ENCODE peak calls at places on chromosomes 3 and 15, in five cellular contexts. One of them, this sample, is unnamed.

GRCh38 chr3:23884481-23884880 is 32.3 kb downstream of the NKIRAS1 start:
- DNase-seq in transverse colon: no peak
- DNase-seq in GM12892: no peak
- DNase-seq in HCT116: no peak
- DNase-seq in tibial nerve: no peak
- DNase-seq in this sample: no peak

GRCh38 chr3:4751057-4752051 is 227.9 kb upstream of the BHLHE40 start:
- DNase-seq in transverse colon: no peak
- DNase-seq in tibial nerve: no peak
- DNase-seq in GM12892: no peak
- DNase-seq in HCT116: no peak
- DNase-seq in this sample: peak

GRCh38 chr3:174035317-174035886 is 637.9 kb downstream of the NLGN1 start:
- DNase-seq in HCT116: no peak
- DNase-seq in GM12892: no peak
- DNase-seq in tibial nerve: no peak
- DNase-seq in transverse colon: no peak
- DNase-seq in this sample: no peak

GRCh38 chr3:140552898-140553297 is 125.0 kb upstream of the TRIM42 start:
- DNase-seq in tibial nerve: no peak
- DNase-seq in GM12892: no peak
- DNase-seq in transverse colon: no peak
- DNase-seq in HCT116: no peak
- DNase-seq in this sample: peak

GRCh38 chr15:51829360-51830278 is at the start of gene TMOD3:
- DNase-seq in GM12892: peak
- DNase-seq in tibial nerve: peak
- DNase-seq in transverse colon: peak
- DNase-seq in HCT116: peak
- DNase-seq in this sample: peak

GRCh38 chr3:154120903-154121235 is 321 bp upstream of the ARHGEF26 start:
- DNase-seq in HCT116: no peak
- DNase-seq in tibial nerve: no peak
- DNase-seq in GM12892: no peak
- DNase-seq in transverse colon: no peak
- DNase-seq in this sample: no peak

GRCh38 chr3:150235799-150236198 is 172.3 kb upstream of the TSC22D2 start:
- DNase-seq in HCT116: no peak
- DNase-seq in GM12892: no peak
- DNase-seq in transverse colon: no peak
- DNase-seq in tibial nerve: no peak
- DNase-seq in this sample: no peak

GRCh38 chr3:153163349-153164008 is 1.5 kb downstream of the RAP2B start:
- DNase-seq in transverse colon: no peak
- DNase-seq in GM12892: no peak
- DNase-seq in tibial nerve: peak
- DNase-seq in HCT116: no peak
- DNase-seq in this sample: no peak

GRCh38 chr15:92902723-92903587 is 2.8 kb downstream of the CHD2 start:
- DNase-seq in transverse colon: no peak
- DNase-seq in tibial nerve: no peak
- DNase-seq in HCT116: no peak
- DNase-seq in GM12892: no peak
- DNase-seq in this sample: no peak

GRCh38 chr3:65334045-65334665 is 646.4 kb upstream of the ADAMTS9 start:
- DNase-seq in GM12892: no peak
- DNase-seq in transverse colon: no peak
- DNase-seq in HCT116: no peak
- DNase-seq in tibial nerve: peak
- DNase-seq in this sample: no peak

GRCh38 chr3:65587650-65588439 is 450.9 kb downstream of the MAGI1 start:
- DNase-seq in tibial nerve: no peak
- DNase-seq in HCT116: no peak
- DNase-seq in GM12892: no peak
- DNase-seq in transverse colon: no peak
- DNase-seq in this sample: no peak

GRCh38 chr3:143056372-143056771 is 55.0 kb downstream of the U2SURP start:
- DNase-seq in GM12892: no peak
- DNase-seq in tibial nerve: no peak
- DNase-seq in transverse colon: no peak
- DNase-seq in HCT116: no peak
- DNase-seq in this sample: no peak

GRCh38 chr3:23161896-23162570 is 41.1 kb upstream of the UBE2E2 start:
- DNase-seq in GM12892: no peak
- DNase-seq in tibial nerve: no peak
- DNase-seq in transverse colon: no peak
- DNase-seq in HCT116: no peak
- DNase-seq in this sample: no peak

GRCh38 chr3:123610331-123610730 is 25.5 kb upstream of the HACD2 start:
- DNase-seq in GM12892: no peak
- DNase-seq in HCT116: no peak
- DNase-seq in transverse colon: no peak
- DNase-seq in tibial nerve: no peak
- DNase-seq in this sample: no peak

GRCh38 chr3:162295323-162295983 is 798.8 kb downstream of the OTOL1 start:
- DNase-seq in HCT116: peak
- DNase-seq in tibial nerve: no peak
- DNase-seq in transverse colon: no peak
- DNase-seq in GM12892: no peak
- DNase-seq in this sample: peak

GRCh38 chr3:160564949-160565441 is 376 bp downstream of the KPNA4 start:
- DNase-seq in tibial nerve: no peak
- DNase-seq in transverse colon: peak
- DNase-seq in GM12892: peak
- DNase-seq in HCT116: peak
- DNase-seq in this sample: peak

GRCh38 chr3:120203016-120203415 is 82.0 kb downstream of the GPR156 start:
- DNase-seq in tibial nerve: peak
- DNase-seq in GM12892: no peak
- DNase-seq in transverse colon: no peak
- DNase-seq in HCT116: no peak
- DNase-seq in this sample: peak

GRCh38 chr3:146072824-146073223 is 88.2 kb downstream of the PLOD2 start:
- DNase-seq in GM12892: no peak
- DNase-seq in HCT116: no peak
- DNase-seq in tibial nerve: no peak
- DNase-seq in transverse colon: no peak
- DNase-seq in this sample: no peak

GRCh38 chr3:65110661-65111060 is 422.9 kb upstream of the ADAMTS9 start:
- DNase-seq in tibial nerve: no peak
- DNase-seq in HCT116: no peak
- DNase-seq in transverse colon: no peak
- DNase-seq in GM12892: no peak
- DNase-seq in this sample: no peak

GRCh38 chr15:57743424-57743823 is 36.9 kb downstream of the POLR2M start:
- DNase-seq in HCT116: no peak
- DNase-seq in transverse colon: no peak
- DNase-seq in tibial nerve: no peak
- DNase-seq in GM12892: no peak
- DNase-seq in this sample: no peak

GRCh38 chr3:144142151-144142855 is 170.7 kb downstream of the DIPK2A start:
- DNase-seq in GM12892: no peak
- DNase-seq in transverse colon: no peak
- DNase-seq in HCT116: no peak
- DNase-seq in tibial nerve: no peak
- DNase-seq in this sample: no peak

GRCh38 chr15:79065744-79066376 is 24.7 kb downstream of the RASGRF1 start:
- DNase-seq in GM12892: no peak
- DNase-seq in transverse colon: no peak
- DNase-seq in HCT116: no peak
- DNase-seq in tibial nerve: no peak
- DNase-seq in this sample: no peak

GRCh38 chr15:90002428-90002844 is 1.3 kb downstream of the ZNF710 start:
- DNase-seq in transverse colon: peak
- DNase-seq in GM12892: peak
- DNase-seq in tibial nerve: no peak
- DNase-seq in HCT116: no peak
- DNase-seq in this sample: no peak

GRCh38 chr3:151581046-151581445 is 120.2 kb upstream of the IGSF10 start:
- DNase-seq in HCT116: no peak
- DNase-seq in tibial nerve: no peak
- DNase-seq in GM12892: no peak
- DNase-seq in transverse colon: no peak
- DNase-seq in this sample: no peak

GRCh38 chr3:193982258-193982659 is 153.7 kb upstream of the HES1 start:
- DNase-seq in tibial nerve: peak
- DNase-seq in transverse colon: peak
- DNase-seq in HCT116: no peak
- DNase-seq in GM12892: no peak
- DNase-seq in this sample: no peak

GRCh38 chr3:106908181-106908938 is 468.9 kb upstream of the CCDC54 start:
- DNase-seq in GM12892: no peak
- DNase-seq in HCT116: no peak
- DNase-seq in transverse colon: no peak
- DNase-seq in tibial nerve: no peak
- DNase-seq in this sample: no peak

GRCh38 chr3:123739754-123740153 is 144.4 kb downstream of the MYLK start:
- DNase-seq in GM12892: no peak
- DNase-seq in transverse colon: peak
- DNase-seq in tibial nerve: no peak
- DNase-seq in HCT116: no peak
- DNase-seq in this sample: no peak

GRCh38 chr15:34367128-34368081 is at the start of gene LPCAT4:
- DNase-seq in GM12892: peak
- DNase-seq in HCT116: peak
- DNase-seq in tibial nerve: peak
- DNase-seq in transverse colon: peak
- DNase-seq in this sample: peak
- TF ChIP-seq POLR2A in GM12892: peak
- TF ChIP-seq POLR2A in HCT116: peak
- TF ChIP-seq POLR2A in tibial nerve: peak
- TF ChIP-seq POLR2A in transverse colon: peak
- TF ChIP-seq POLR2A in this sample: peak

DNA sequence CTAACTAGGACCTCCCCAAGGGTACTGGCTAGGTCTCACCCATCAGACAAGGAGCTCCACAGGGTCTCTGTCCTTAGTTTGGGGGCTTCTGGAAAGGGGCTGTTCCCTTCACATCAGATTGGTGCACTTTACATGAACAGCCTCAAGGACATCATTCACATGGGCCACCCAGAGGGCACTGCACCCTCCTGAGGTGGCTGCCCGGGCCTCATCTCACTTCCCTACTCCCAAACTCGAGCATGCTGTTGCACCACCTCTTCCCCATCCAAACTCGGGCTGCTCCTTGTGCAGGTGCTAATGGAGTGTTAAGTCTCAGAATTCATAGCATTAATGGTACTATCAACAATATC is 48.1 kb downstream of the RAB11A start:
- DNase-seq in tibial nerve: no peak
- DNase-seq in GM12892: no peak
- DNase-seq in transverse colon: no peak
- DNase-seq in HCT116: no peak
- DNase-seq in this sample: no peak
- TF ChIP-seq POLR2A in tibial nerve: no peak
- TF ChIP-seq POLR2A in GM12892: no peak
- TF ChIP-seq POLR2A in transverse colon: no peak
- TF ChIP-seq POLR2A in HCT116: no peak
- TF ChIP-seq POLR2A in this sample: no peak

GRCh38 chr3:44712455-44713075 is at the start of gene ZNF502:
- DNase-seq in transverse colon: peak
- DNase-seq in GM12892: peak
- DNase-seq in tibial nerve: peak
- DNase-seq in HCT116: peak
- DNase-seq in this sample: peak
- TF ChIP-seq POLR2A in transverse colon: no peak
- TF ChIP-seq POLR2A in GM12892: no peak
- TF ChIP-seq POLR2A in tibial nerve: no peak
- TF ChIP-seq POLR2A in HCT116: no peak
- TF ChIP-seq POLR2A in this sample: no peak

GRCh38 chr15:101250331-101250730 is 1.5 kb downstream of the CHSY1 start:
- DNase-seq in HCT116: no peak
- DNase-seq in transverse colon: no peak
- DNase-seq in tibial nerve: no peak
- DNase-seq in GM12892: no peak
- DNase-seq in this sample: peak
- TF ChIP-seq POLR2A in HCT116: no peak
- TF ChIP-seq POLR2A in transverse colon: no peak
- TF ChIP-seq POLR2A in tibial nerve: no peak
- TF ChIP-seq POLR2A in GM12892: no peak
- TF ChIP-seq POLR2A in this sample: no peak

GRCh38 chr3:156816794-156817741 is 9.1 kb upstream of the LEKR1 start:
- DNase-seq in GM12892: peak
- DNase-seq in tibial nerve: peak
- DNase-seq in transverse colon: peak
- DNase-seq in HCT116: peak
- DNase-seq in this sample: peak
- TF ChIP-seq POLR2A in GM12892: peak
- TF ChIP-seq POLR2A in tibial nerve: peak
- TF ChIP-seq POLR2A in transverse colon: peak
- TF ChIP-seq POLR2A in HCT116: peak
- TF ChIP-seq POLR2A in this sample: peak

GRCh38 chr15:45166792-45167630 is 20.8 kb downstream of the SHF start:
- DNase-seq in GM12892: peak
- DNase-seq in tibial nerve: peak
- DNase-seq in HCT116: peak
- DNase-seq in transverse colon: peak
- DNase-seq in this sample: peak
- TF ChIP-seq POLR2A in GM12892: peak
- TF ChIP-seq POLR2A in tibial nerve: peak
- TF ChIP-seq POLR2A in HCT116: no peak
- TF ChIP-seq POLR2A in transverse colon: peak
- TF ChIP-seq POLR2A in this sample: no peak

DNA sequence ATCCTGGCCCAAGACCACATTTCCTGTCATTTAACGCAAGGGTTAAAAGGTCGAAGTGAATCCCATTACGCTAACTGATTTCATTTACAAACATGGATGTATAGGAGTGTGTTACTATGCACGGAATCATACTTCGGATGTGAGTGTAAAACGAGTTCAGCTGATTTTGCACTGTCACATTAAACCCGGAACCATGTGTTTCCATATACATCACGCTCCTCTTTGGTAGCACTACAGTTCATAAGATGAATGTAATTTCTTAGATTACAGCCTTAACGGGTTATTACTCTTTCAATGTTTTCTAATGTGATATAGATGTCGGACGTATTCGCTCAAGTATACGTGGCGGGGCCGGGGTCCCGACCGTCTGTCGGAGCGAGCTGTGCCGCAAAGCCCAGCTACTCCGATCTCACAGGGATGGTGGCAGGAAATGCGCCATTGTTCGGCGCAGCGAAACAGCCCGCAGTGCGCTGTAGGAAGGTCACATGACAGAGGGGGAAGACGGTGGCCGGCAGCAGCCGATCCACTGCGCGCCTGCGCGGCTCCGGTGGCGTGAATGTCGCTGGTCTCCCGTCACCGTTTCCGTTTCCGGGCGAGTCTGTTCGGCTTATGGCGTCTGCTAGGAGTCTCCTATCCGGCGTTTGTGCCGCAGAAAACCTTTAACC is 97.3 kb downstream of the NPAP1 start:
- DNase-seq in tibial nerve: peak
- DNase-seq in transverse colon: peak
- DNase-seq in GM12892: no peak
- DNase-seq in HCT116: no peak
- DNase-seq in this sample: no peak
- TF ChIP-seq POLR2A in tibial nerve: no peak
- TF ChIP-seq POLR2A in transverse colon: no peak
- TF ChIP-seq POLR2A in GM12892: no peak
- TF ChIP-seq POLR2A in HCT116: no peak
- TF ChIP-seq POLR2A in this sample: no peak

This sample was measured in H54.